ENCODE peak calls at places on chromosome 11, in eight cellular contexts. One of them, this sample, is unnamed.

GRCh38 chr11:61187505-61188130 is 15.7 kb upstream of the PGA3 start:
- DNase-seq in fibroblast of the aortic adventitia: peak; percentile 84
- DNase-seq in sciatic nerve: peak; percentile 85
- DNase-seq in thyroid gland: peak; percentile 85
- DNase-seq in CD8-positive, alpha-beta memory T cell: peak; percentile 86
- DNase-seq in choroid plexus epithelial cell: peak; percentile 88
- DNase-seq in A172: peak; percentile 63
- DNase-seq in activated naive CD8-positive, alpha-beta T cell treated with anti-CD3 and anti-CD28 coated beads, Interleukin-2, amount 50 U/mL, for 24 hours: peak; percentile 87
- DNase-seq in this sample: peak; percentile 71

GRCh38 chr11:12232160-12232559 is 121.8 kb downstream of the MICAL2 start:
- DNase-seq in A172: peak; percentile 57
- DNase-seq in thyroid gland: no peak
- DNase-seq in choroid plexus epithelial cell: no peak
- DNase-seq in sciatic nerve: no peak
- DNase-seq in fibroblast of the aortic adventitia: peak; percentile 54
- DNase-seq in CD8-positive, alpha-beta memory T cell: no peak
- DNase-seq in activated naive CD8-positive, alpha-beta T cell treated with anti-CD3 and anti-CD28 coated beads, Interleukin-2, amount 50 U/mL, for 24 hours: no peak
- DNase-seq in this sample: no peak

GRCh38 chr11:105389952-105390351 is 219.9 kb upstream of the GRIA4 start:
- DNase-seq in sciatic nerve: no peak
- DNase-seq in activated naive CD8-positive, alpha-beta T cell treated with anti-CD3 and anti-CD28 coated beads, Interleukin-2, amount 50 U/mL, for 24 hours: no peak
- DNase-seq in fibroblast of the aortic adventitia: no peak
- DNase-seq in CD8-positive, alpha-beta memory T cell: no peak
- DNase-seq in choroid plexus epithelial cell: no peak
- DNase-seq in thyroid gland: no peak
- DNase-seq in A172: no peak
- DNase-seq in this sample: no peak

GRCh38 chr11:17931595-17931994 is 81.3 kb downstream of the SERGEF start:
- DNase-seq in CD8-positive, alpha-beta memory T cell: no peak
- DNase-seq in thyroid gland: no peak
- DNase-seq in A172: no peak
- DNase-seq in activated naive CD8-positive, alpha-beta T cell treated with anti-CD3 and anti-CD28 coated beads, Interleukin-2, amount 50 U/mL, for 24 hours: no peak
- DNase-seq in sciatic nerve: no peak
- DNase-seq in fibroblast of the aortic adventitia: no peak
- DNase-seq in choroid plexus epithelial cell: no peak
- DNase-seq in this sample: no peak

GRCh38 chr11:31769241-31769640 is 41.9 kb downstream of the PAX6 start:
- DNase-seq in choroid plexus epithelial cell: no peak
- DNase-seq in fibroblast of the aortic adventitia: no peak
- DNase-seq in thyroid gland: no peak
- DNase-seq in activated naive CD8-positive, alpha-beta T cell treated with anti-CD3 and anti-CD28 coated beads, Interleukin-2, amount 50 U/mL, for 24 hours: no peak
- DNase-seq in A172: no peak
- DNase-seq in sciatic nerve: no peak
- DNase-seq in CD8-positive, alpha-beta memory T cell: no peak
- DNase-seq in this sample: no peak

GRCh38 chr11:120186799-120187591 is 23.8 kb upstream of the OAF start:
- DNase-seq in CD8-positive, alpha-beta memory T cell: no peak
- DNase-seq in fibroblast of the aortic adventitia: no peak
- DNase-seq in activated naive CD8-positive, alpha-beta T cell treated with anti-CD3 and anti-CD28 coated beads, Interleukin-2, amount 50 U/mL, for 24 hours: no peak
- DNase-seq in thyroid gland: no peak
- DNase-seq in A172: no peak
- DNase-seq in sciatic nerve: peak; percentile 61
- DNase-seq in choroid plexus epithelial cell: no peak
- DNase-seq in this sample: no peak

GRCh38 chr11:78786086-78786485 is 211.4 kb upstream of the NARS2 start:
- DNase-seq in A172: no peak
- DNase-seq in choroid plexus epithelial cell: no peak
- DNase-seq in activated naive CD8-positive, alpha-beta T cell treated with anti-CD3 and anti-CD28 coated beads, Interleukin-2, amount 50 U/mL, for 24 hours: no peak
- DNase-seq in sciatic nerve: no peak
- DNase-seq in CD8-positive, alpha-beta memory T cell: no peak
- DNase-seq in thyroid gland: no peak
- DNase-seq in fibroblast of the aortic adventitia: no peak
- DNase-seq in this sample: no peak

GRCh38 chr11:46390331-46391171 is 1.0 kb downstream of the CHRM4 start:
- DNase-seq in A172: no peak
- DNase-seq in choroid plexus epithelial cell: no peak
- DNase-seq in sciatic nerve: no peak
- DNase-seq in fibroblast of the aortic adventitia: no peak
- DNase-seq in activated naive CD8-positive, alpha-beta T cell treated with anti-CD3 and anti-CD28 coated beads, Interleukin-2, amount 50 U/mL, for 24 hours: no peak
- DNase-seq in thyroid gland: no peak
- DNase-seq in CD8-positive, alpha-beta memory T cell: no peak
- DNase-seq in this sample: no peak

GRCh38 chr11:72634016-72634415 is 40.2 kb downstream of the PDE2A start:
- DNase-seq in choroid plexus epithelial cell: no peak
- DNase-seq in thyroid gland: no peak
- DNase-seq in fibroblast of the aortic adventitia: no peak
- DNase-seq in A172: no peak
- DNase-seq in activated naive CD8-positive, alpha-beta T cell treated with anti-CD3 and anti-CD28 coated beads, Interleukin-2, amount 50 U/mL, for 24 hours: no peak
- DNase-seq in CD8-positive, alpha-beta memory T cell: no peak
- DNase-seq in sciatic nerve: no peak
- DNase-seq in this sample: no peak

GRCh38 chr11:99781074-99781473 is 760.3 kb downstream of the CNTN5 start:
- DNase-seq in fibroblast of the aortic adventitia: no peak
- DNase-seq in sciatic nerve: no peak
- DNase-seq in CD8-positive, alpha-beta memory T cell: no peak
- DNase-seq in A172: no peak
- DNase-seq in activated naive CD8-positive, alpha-beta T cell treated with anti-CD3 and anti-CD28 coated beads, Interleukin-2, amount 50 U/mL, for 24 hours: no peak
- DNase-seq in choroid plexus epithelial cell: peak; percentile 45
- DNase-seq in thyroid gland: no peak
- DNase-seq in this sample: no peak

GRCh38 chr11:132576706-132577105 is 955.6 kb downstream of the OPCML start:
- DNase-seq in sciatic nerve: no peak
- DNase-seq in CD8-positive, alpha-beta memory T cell: no peak
- DNase-seq in fibroblast of the aortic adventitia: peak; percentile 9
- DNase-seq in thyroid gland: no peak
- DNase-seq in activated naive CD8-positive, alpha-beta T cell treated with anti-CD3 and anti-CD28 coated beads, Interleukin-2, amount 50 U/mL, for 24 hours: no peak
- DNase-seq in A172: peak; percentile 85
- DNase-seq in choroid plexus epithelial cell: peak; percentile 92
- DNase-seq in this sample: no peak

GRCh38 chr11:83056204-83056603 is 15.5 kb downstream of the RAB30 start:
- DNase-seq in sciatic nerve: no peak
- DNase-seq in fibroblast of the aortic adventitia: no peak
- DNase-seq in A172: no peak
- DNase-seq in choroid plexus epithelial cell: no peak
- DNase-seq in thyroid gland: no peak
- DNase-seq in activated naive CD8-positive, alpha-beta T cell treated with anti-CD3 and anti-CD28 coated beads, Interleukin-2, amount 50 U/mL, for 24 hours: no peak
- DNase-seq in CD8-positive, alpha-beta memory T cell: no peak
- DNase-seq in this sample: no peak

GRCh38 chr11:10623797-10624761 is 55.6 kb upstream of the LYVE1 start:
- DNase-seq in fibroblast of the aortic adventitia: peak; percentile 16
- DNase-seq in thyroid gland: peak; percentile 70
- DNase-seq in choroid plexus epithelial cell: peak; percentile 58
- DNase-seq in sciatic nerve: peak; percentile 38
- DNase-seq in activated naive CD8-positive, alpha-beta T cell treated with anti-CD3 and anti-CD28 coated beads, Interleukin-2, amount 50 U/mL, for 24 hours: peak; percentile 25
- DNase-seq in CD8-positive, alpha-beta memory T cell: no peak
- DNase-seq in A172: no peak
- DNase-seq in this sample: no peak

GRCh38 chr11:113137735-113138529 is 176.5 kb upstream of the TTC12 start:
- DNase-seq in CD8-positive, alpha-beta memory T cell: no peak
- DNase-seq in choroid plexus epithelial cell: no peak
- DNase-seq in activated naive CD8-positive, alpha-beta T cell treated with anti-CD3 and anti-CD28 coated beads, Interleukin-2, amount 50 U/mL, for 24 hours: no peak
- DNase-seq in fibroblast of the aortic adventitia: no peak
- DNase-seq in sciatic nerve: no peak
- DNase-seq in thyroid gland: no peak
- DNase-seq in A172: no peak
- DNase-seq in this sample: no peak

GRCh38 chr11:72773291-72773690 is 20.6 kb downstream of the STARD10 start:
- DNase-seq in thyroid gland: no peak
- DNase-seq in fibroblast of the aortic adventitia: peak; percentile 85
- DNase-seq in choroid plexus epithelial cell: peak; percentile 94
- DNase-seq in sciatic nerve: no peak
- DNase-seq in CD8-positive, alpha-beta memory T cell: no peak
- DNase-seq in A172: peak; percentile 74
- DNase-seq in activated naive CD8-positive, alpha-beta T cell treated with anti-CD3 and anti-CD28 coated beads, Interleukin-2, amount 50 U/mL, for 24 hours: no peak
- DNase-seq in this sample: no peak

GRCh38 chr11:2517386-2518064 is 72.7 kb downstream of the KCNQ1 start:
- DNase-seq in choroid plexus epithelial cell: no peak
- DNase-seq in thyroid gland: peak; percentile 0
- DNase-seq in fibroblast of the aortic adventitia: no peak
- DNase-seq in CD8-positive, alpha-beta memory T cell: no peak
- DNase-seq in A172: no peak
- DNase-seq in sciatic nerve: peak; percentile 42
- DNase-seq in activated naive CD8-positive, alpha-beta T cell treated with anti-CD3 and anti-CD28 coated beads, Interleukin-2, amount 50 U/mL, for 24 hours: no peak
- DNase-seq in this sample: no peak

GRCh38 chr11:69446108-69446507 is 35.4 kb upstream of the LINC01488 start:
- DNase-seq in activated naive CD8-positive, alpha-beta T cell treated with anti-CD3 and anti-CD28 coated beads, Interleukin-2, amount 50 U/mL, for 24 hours: no peak
- DNase-seq in CD8-positive, alpha-beta memory T cell: peak; percentile 26
- DNase-seq in A172: no peak
- DNase-seq in thyroid gland: no peak
- DNase-seq in fibroblast of the aortic adventitia: no peak
- DNase-seq in sciatic nerve: no peak
- DNase-seq in choroid plexus epithelial cell: no peak
- DNase-seq in this sample: no peak

GRCh38 chr11:47413908-47414684 is 5.7 kb downstream of the SLC39A13 start:
- DNase-seq in A172: no peak
- DNase-seq in fibroblast of the aortic adventitia: peak; percentile 66
- DNase-seq in sciatic nerve: no peak
- DNase-seq in choroid plexus epithelial cell: peak; percentile 59
- DNase-seq in activated naive CD8-positive, alpha-beta T cell treated with anti-CD3 and anti-CD28 coated beads, Interleukin-2, amount 50 U/mL, for 24 hours: no peak
- DNase-seq in thyroid gland: no peak
- DNase-seq in CD8-positive, alpha-beta memory T cell: no peak
- DNase-seq in this sample: no peak

GRCh38 chr11:71496421-71496820 is 30.6 kb upstream of the KRTAP5-7 start:
- DNase-seq in choroid plexus epithelial cell: no peak
- DNase-seq in fibroblast of the aortic adventitia: no peak
- DNase-seq in activated naive CD8-positive, alpha-beta T cell treated with anti-CD3 and anti-CD28 coated beads, Interleukin-2, amount 50 U/mL, for 24 hours: no peak
- DNase-seq in thyroid gland: no peak
- DNase-seq in CD8-positive, alpha-beta memory T cell: no peak
- DNase-seq in A172: no peak
- DNase-seq in sciatic nerve: peak; percentile 23
- DNase-seq in this sample: no peak

GRCh38 chr11:69253028-69253427 is 40.9 kb upstream of the MYEOV start:
- DNase-seq in CD8-positive, alpha-beta memory T cell: no peak
- DNase-seq in choroid plexus epithelial cell: peak; percentile 48
- DNase-seq in activated naive CD8-positive, alpha-beta T cell treated with anti-CD3 and anti-CD28 coated beads, Interleukin-2, amount 50 U/mL, for 24 hours: no peak
- DNase-seq in A172: peak; percentile 77
- DNase-seq in sciatic nerve: no peak
- DNase-seq in thyroid gland: no peak
- DNase-seq in fibroblast of the aortic adventitia: peak; percentile 60
- DNase-seq in this sample: no peak

GRCh38 chr11:122101625-122102291 is 14.3 kb downstream of the BLID start:
- DNase-seq in activated naive CD8-positive, alpha-beta T cell treated with anti-CD3 and anti-CD28 coated beads, Interleukin-2, amount 50 U/mL, for 24 hours: no peak
- DNase-seq in choroid plexus epithelial cell: peak; percentile 92
- DNase-seq in A172: peak; percentile 67
- DNase-seq in fibroblast of the aortic adventitia: peak; percentile 89
- DNase-seq in thyroid gland: peak; percentile 79
- DNase-seq in sciatic nerve: peak; percentile 79
- DNase-seq in CD8-positive, alpha-beta memory T cell: no peak
- DNase-seq in this sample: no peak

GRCh38 chr11:57290288-57290687 is 34.5 kb downstream of the TNKS1BP1 start:
- DNase-seq in choroid plexus epithelial cell: peak; percentile 80
- DNase-seq in CD8-positive, alpha-beta memory T cell: no peak
- DNase-seq in sciatic nerve: no peak
- DNase-seq in activated naive CD8-positive, alpha-beta T cell treated with anti-CD3 and anti-CD28 coated beads, Interleukin-2, amount 50 U/mL, for 24 hours: no peak
- DNase-seq in thyroid gland: no peak
- DNase-seq in A172: no peak
- DNase-seq in fibroblast of the aortic adventitia: peak; percentile 69
- DNase-seq in this sample: no peak

GRCh38 chr11:14357843-14358728 is 897 bp downstream of the RRAS2 start:
- DNase-seq in thyroid gland: peak; percentile 79
- DNase-seq in A172: peak; percentile 59
- DNase-seq in choroid plexus epithelial cell: peak; percentile 68
- DNase-seq in CD8-positive, alpha-beta memory T cell: peak; percentile 51
- DNase-seq in activated naive CD8-positive, alpha-beta T cell treated with anti-CD3 and anti-CD28 coated beads, Interleukin-2, amount 50 U/mL, for 24 hours: peak; percentile 34
- DNase-seq in sciatic nerve: peak; percentile 58
- DNase-seq in fibroblast of the aortic adventitia: peak; percentile 56
- DNase-seq in this sample: no peak

GRCh38 chr11:14075118-14075601 is 112.6 kb downstream of the SPON1 start:
- DNase-seq in CD8-positive, alpha-beta memory T cell: peak; percentile 71
- DNase-seq in fibroblast of the aortic adventitia: no peak
- DNase-seq in choroid plexus epithelial cell: no peak
- DNase-seq in A172: peak; percentile 44
- DNase-seq in thyroid gland: no peak
- DNase-seq in sciatic nerve: no peak
- DNase-seq in activated naive CD8-positive, alpha-beta T cell treated with anti-CD3 and anti-CD28 coated beads, Interleukin-2, amount 50 U/mL, for 24 hours: peak; percentile 48
- DNase-seq in this sample: no peak

GRCh38 chr11:94193288-94193687 is 64.6 kb downstream of the PANX1 start:
- DNase-seq in A172: peak; percentile 20
- DNase-seq in fibroblast of the aortic adventitia: peak; percentile 93
- DNase-seq in thyroid gland: no peak
- DNase-seq in CD8-positive, alpha-beta memory T cell: no peak
- DNase-seq in choroid plexus epithelial cell: no peak
- DNase-seq in sciatic nerve: no peak
- DNase-seq in activated naive CD8-positive, alpha-beta T cell treated with anti-CD3 and anti-CD28 coated beads, Interleukin-2, amount 50 U/mL, for 24 hours: no peak
- DNase-seq in this sample: no peak

GRCh38 chr11:9726313-9727022 is 62.6 kb downstream of the SWAP70 start:
- DNase-seq in A172: peak; percentile 65
- DNase-seq in activated naive CD8-positive, alpha-beta T cell treated with anti-CD3 and anti-CD28 coated beads, Interleukin-2, amount 50 U/mL, for 24 hours: no peak
- DNase-seq in sciatic nerve: no peak
- DNase-seq in fibroblast of the aortic adventitia: peak; percentile 65
- DNase-seq in choroid plexus epithelial cell: peak; percentile 76
- DNase-seq in thyroid gland: no peak
- DNase-seq in CD8-positive, alpha-beta memory T cell: no peak
- DNase-seq in this sample: no peak

GRCh38 chr11:127136438-127136837 is 135.9 kb upstream of the KIRREL3 start:
- DNase-seq in fibroblast of the aortic adventitia: no peak
- DNase-seq in sciatic nerve: no peak
- DNase-seq in CD8-positive, alpha-beta memory T cell: no peak
- DNase-seq in A172: no peak
- DNase-seq in activated naive CD8-positive, alpha-beta T cell treated with anti-CD3 and anti-CD28 coated beads, Interleukin-2, amount 50 U/mL, for 24 hours: no peak
- DNase-seq in thyroid gland: no peak
- DNase-seq in choroid plexus epithelial cell: no peak
- DNase-seq in this sample: no peak

This sample was measured in GM19239.